ENCODE peak calls at places on chromosomes 2 and 18, in four cellular contexts. C, W, B and O are unnamed samples.

GRCh38 chr18:33706391-33706790 is 128.4 kb downstream of the ASXL3 start:
- DNase-seq in C (no peak), W (no peak), B (no peak), O (no peak)

GRCh38 chr2:240411261-240412160 is 24.0 kb upstream of the GPC1 start:
- DNase-seq in C (no peak), W (no peak), B (no peak), O (no peak)

GRCh38 chr2:242031481-242032019 is 162.0 kb downstream of the RTP5 start:
- DNase-seq in C (no peak), W (no peak), B (no peak), O (no peak)

GRCh38 chr2:127621981-127622431 is 23.9 kb upstream of the GPR17 start:
- DNase-seq in C (no peak), W (no peak), B (no peak), O (no peak)

GRCh38 chr2:136891100-136891499 is 125.8 kb downstream of the THSD7B start:
- DNase-seq in C (no peak), W (no peak), B (no peak), O (no peak)

GRCh38 chr2:121365061-121365460 is 80.1 kb upstream of the TFCP2L1 start:
- DNase-seq in C (no peak), W (no peak), B (no peak), O (no peak)

GRCh38 chr2:42449163-42450087 is 44.4 kb downstream of the KCNG3 start:
- DNase-seq in C (no peak), W (no peak), B (no peak), O (no peak)

GRCh38 chr18:8107426-8107825 is 501.8 kb upstream of the RAB12 start:
- DNase-seq in C (no peak), W (no peak), B (no peak), O (no peak)

GRCh38 chr2:144430722-144431163 is 89.2 kb downstream of the ZEB2 start:
- DNase-seq in C (no peak), W (peak; percentile 38), B (no peak), O (peak; percentile 57)

GRCh38 chr18:8988262-8988871 is 114.1 kb upstream of the NDUFV2 start:
- DNase-seq in C (peak; percentile 46), W (no peak), B (peak; percentile 46), O (peak; percentile 61)

GRCh38 chr2:101832114-101832513 is 134.6 kb downstream of the MAP4K4 start:
- DNase-seq in C (no peak), W (no peak), B (no peak), O (no peak)

GRCh38 chr2:40355451-40355850 is 96.4 kb downstream of the SLC8A1 start:
- DNase-seq in C (no peak), W (no peak), B (no peak), O (no peak)

GRCh38 chr2:7449287-7449686 is 532.1 kb downstream of the RNF144A start:
- DNase-seq in C (no peak), W (no peak), B (no peak), O (no peak)

GRCh38 chr2:72263781-72264060 is 116.1 kb upstream of the CYP26B1 start:
- DNase-seq in C (no peak), W (no peak), B (no peak), O (no peak)

GRCh38 chr2:188404341-188405004 is 112.8 kb downstream of the GULP1 start:
- DNase-seq in C (no peak), W (no peak), B (no peak), O (no peak)

GRCh38 chr2:203908344-203909185 is 28.0 kb upstream of the ICOS start:
- DNase-seq in C (no peak), W (no peak), B (no peak), O (no peak)

GRCh38 chr18:40553029-40553428 is 1402.0 kb upstream of the PIK3C3 start:
- DNase-seq in C (no peak), W (no peak), B (no peak), O (no peak)

GRCh38 chr2:217622205-217622621 is 380.6 kb downstream of the TNS1 start:
- DNase-seq in C (no peak), W (no peak), B (peak; percentile 85), O (no peak)

GRCh38 chr2:169426069-169426663 is 53.1 kb upstream of the BBS5 start:
- DNase-seq in C (no peak), W (no peak), B (no peak), O (no peak)

GRCh38 chr2:180723712-180724111 is 256.7 kb upstream of the UBE2E3 start:
- DNase-seq in C (no peak), W (no peak), B (no peak), O (no peak)

GRCh38 chr2:88190808-88191721 is 20.9 kb downstream of the THNSL2 start:
- DNase-seq in C (peak; percentile 81), W (no peak), B (peak; percentile 66), O (peak; percentile 71)

GRCh38 chr18:35387367-35387685 is 10.2 kb upstream of the ZNF396 start:
- DNase-seq in C (no peak), W (no peak), B (no peak), O (no peak)

GRCh38 chr18:70004698-70005097 is 57.0 kb upstream of the CD226 start:
- DNase-seq in C (no peak), W (no peak), B (no peak), O (no peak)

GRCh38 chr2:221342388-221342787 is 229.7 kb downstream of the EPHA4 start:
- DNase-seq in C (no peak), W (no peak), B (no peak), O (no peak)
- TF ChIP-seq TARDBP in C (no peak), W (no peak), B (no peak), O (no peak)

GRCh38 chr18:56748698-56749268 is 97.6 kb downstream of the WDR7 start:
- DNase-seq in C (peak; percentile 10), W (no peak), B (peak; percentile 18), O (peak; percentile 9)
- TF ChIP-seq TARDBP in C (no peak), W (no peak), B (no peak), O (no peak)

DNA sequence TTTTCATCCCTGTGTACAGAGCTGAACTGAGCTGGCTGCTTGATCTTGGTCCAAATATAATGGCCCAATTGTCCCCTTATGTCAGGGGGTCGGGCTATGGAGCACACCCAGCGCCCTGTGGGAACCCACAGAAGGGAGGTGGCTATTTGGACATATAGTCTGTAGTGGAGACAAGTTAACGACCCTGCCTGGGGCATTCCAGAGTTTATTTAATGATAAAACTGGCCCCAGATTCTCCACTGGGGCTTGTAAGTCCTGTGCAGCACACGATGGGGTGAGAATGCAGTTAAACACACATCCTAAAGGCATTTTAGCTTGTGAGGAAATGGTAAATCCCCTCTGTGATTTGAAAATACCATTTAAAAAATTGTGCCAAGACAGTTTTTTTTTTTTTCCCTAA is 72.9 kb downstream of the QPCT start:
- DNase-seq in C (no peak), W (no peak), B (no peak), O (no peak)
- TF ChIP-seq TARDBP in C (no peak), W (no peak), B (no peak), O (no peak)

GRCh38 chr2:157279331-157279730 is 21.8 kb downstream of the GALNT5 start:
- DNase-seq in C (no peak), W (no peak), B (no peak), O (no peak)

GRCh38 chr2:157287160-157287559 is 29.7 kb downstream of the GALNT5 start:
- DNase-seq in C (no peak), W (no peak), B (no peak), O (no peak)

GRCh38 chr2:157281316-157281715 is 23.8 kb downstream of the GALNT5 start:
- DNase-seq in C (no peak), W (no peak), B (no peak), O (no peak)

DNA sequence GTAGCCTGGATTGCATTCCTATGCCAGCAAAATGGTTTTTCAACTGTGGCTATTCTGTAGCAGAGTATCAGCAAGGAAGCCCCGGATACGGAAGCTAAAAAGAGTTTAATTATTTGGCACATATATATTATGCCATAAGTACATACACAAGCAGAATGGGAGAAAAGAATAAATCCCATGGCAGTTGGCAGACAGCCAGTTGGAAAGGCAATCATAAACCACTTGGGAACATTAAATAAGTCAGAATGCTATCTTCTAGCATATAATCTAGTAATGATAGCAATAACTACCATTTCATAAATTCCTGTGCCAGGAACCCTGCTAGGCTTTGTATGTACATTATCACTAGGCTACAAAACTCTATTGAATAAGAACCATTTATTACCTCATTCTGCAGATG is 26.0 kb downstream of the GALNT5 start:
- DNase-seq in C (no peak), W (no peak), B (no peak), O (no peak)
- TF ChIP-seq TARDBP in C (no peak), W (no peak), B (no peak), O (no peak)

DNA sequence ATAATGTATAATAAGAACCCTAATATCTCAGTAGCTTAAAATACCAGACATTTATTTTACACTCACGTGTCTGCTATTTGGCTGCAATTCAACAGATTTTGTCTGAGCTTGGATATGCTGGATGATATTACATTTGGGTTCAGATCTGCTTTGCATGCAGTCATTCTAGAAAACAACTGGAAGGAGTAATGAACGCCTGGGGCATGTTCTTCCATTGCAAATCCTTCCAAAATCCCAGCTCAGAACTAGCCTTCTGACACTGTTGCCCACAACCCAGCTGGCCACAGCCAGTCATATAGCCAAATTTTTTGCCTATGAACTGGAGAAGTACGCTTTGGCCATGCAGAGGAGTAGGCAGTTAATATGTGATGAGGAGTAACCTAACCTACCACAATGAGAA is 597.8 kb upstream of the VRK2 start:
- DNase-seq in C (no peak), W (no peak), B (no peak), O (no peak)
- TF ChIP-seq TARDBP in C (no peak), W (no peak), B (no peak), O (no peak)

DNA sequence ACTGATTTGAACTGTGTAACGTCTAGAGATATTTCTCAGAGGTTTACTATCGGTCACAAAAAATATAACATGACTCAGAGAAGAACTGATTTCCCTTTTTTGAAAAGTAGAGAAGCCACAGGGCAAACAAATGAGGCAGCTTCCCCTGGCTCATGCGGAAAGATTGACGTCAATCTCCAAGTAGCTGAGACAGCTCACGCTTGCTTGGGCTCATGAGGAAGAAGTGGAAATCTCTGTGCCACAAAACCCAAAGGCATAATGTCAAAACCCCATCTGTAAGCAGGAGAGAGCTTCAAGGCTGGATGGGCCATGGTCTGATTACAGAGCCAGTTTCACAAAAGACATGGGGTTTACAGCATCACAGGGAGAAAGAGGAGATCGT is 188.1 kb downstream of the ARL4C start:
- DNase-seq in C (no peak), W (peak; percentile 71), B (no peak), O (no peak)
- TF ChIP-seq TARDBP in C (no peak), W (no peak), B (no peak), O (no peak)

GRCh38 chr2:105795575-105795934 is 50.8 kb downstream of the NCK2 start:
- DNase-seq in C (no peak), W (no peak), B (no peak), O (no peak)
- TF ChIP-seq TARDBP in C (no peak), W (no peak), B (no peak), O (no peak)